ENCODE peak calls at places on chromosomes 11 and 22, in four cellular contexts. C, K, W and A are unnamed samples.

GRCh38 chr11:28231475-28231874 is 123.3 kb downstream of the METTL15 start:
- DNase-seq in W (peak), K (no peak), C (no peak), A (no peak)

GRCh38 chr22:35761037-35761436 is 43.4 kb downstream of the APOL5 start:
- DNase-seq in C (no peak), K (no peak), W (peak), A (no peak)

GRCh38 chr22:46569848-46570695 is 32.7 kb upstream of the CELSR1 start:
- DNase-seq in W (no peak), C (no peak), K (no peak), A (no peak)

GRCh38 chr11:126646701-126647209 is 291.3 kb downstream of the ST3GAL4 start:
- DNase-seq in W (no peak), C (no peak), K (no peak), A (no peak)

GRCh38 chr11:123473941-123474668 is 44.0 kb downstream of the GRAMD1B start:
- DNase-seq in K (no peak), W (peak), C (no peak), A (no peak)

GRCh38 chr11:55895216-55895615 is 12.1 kb downstream of the TRIM51 start:
- DNase-seq in K (no peak), W (no peak), C (no peak), A (no peak)

GRCh38 chr11:134545521-134545920 is 133.5 kb upstream of the B3GAT1 start:
- DNase-seq in C (no peak), W (no peak), K (peak), A (no peak)

GRCh38 chr11:24198458-24198857 is 298.4 kb upstream of the LUZP2 start:
- DNase-seq in W (no peak), K (no peak), C (no peak), A (no peak)

GRCh38 chr22:31098633-31099110 is 8.7 kb downstream of the SELENOM start:
- DNase-seq in K (peak), C (no peak), W (no peak), A (no peak)

GRCh38 chr11:68598816-68599653 is 85.3 kb upstream of the GAL start:
- DNase-seq in K (no peak), W (no peak), C (no peak), A (no peak)